ENCODE peak calls at places on chromosomes 5 and 9, in eight cellular contexts. Y, D, C, M, U, F, P and G are unnamed samples.

GRCh38 chr5:78562719-78563330 is 85.7 kb downstream of the LHFPL2 start:
- DNase-seq in Y (no peak), U (no peak), M (no peak), P (no peak), F (no peak), D (no peak), C (no peak), G (no peak)

GRCh38 chr5:94908889-94909480 is 290.5 kb downstream of the SLF1 start:
- DNase-seq in Y (no peak), C (peak; percentile 67), D (no peak), U (peak; percentile 64), P (no peak), F (no peak), M (peak; percentile 66), G (peak; percentile 46)

GRCh38 chr5:74179183-74179582 is 461.3 kb downstream of the ENC1 start:
- DNase-seq in C (peak; percentile 80), U (no peak), P (no peak), F (no peak), M (peak; percentile 92), Y (no peak), D (no peak), G (no peak)

GRCh38 chr5:143561248-143561647 is 157.8 kb upstream of the NR3C1 start:
- DNase-seq in M (no peak), D (no peak), U (no peak), P (no peak), Y (no peak), C (no peak), F (no peak), G (no peak)

GRCh38 chr9:98667241-98667640 is 41.5 kb downstream of the GABBR2 start:
- DNase-seq in Y (no peak), C (no peak), U (no peak), D (no peak), P (no peak), M (no peak), F (no peak), G (no peak)

GRCh38 chr5:179906294-179906794 is 1.4 kb downstream of the TBC1D9B start:
- DNase-seq in P (no peak), M (no peak), F (no peak), Y (no peak), C (peak; percentile 9), U (no peak), D (peak; percentile 66), G (no peak)

GRCh38 chr9:11417782-11418181 is 805.0 kb upstream of the PTPRD start:
- DNase-seq in Y (no peak), D (no peak), M (no peak), C (no peak), F (no peak), U (peak; percentile 84), P (no peak), G (no peak)

GRCh38 chr5:166499452-166500240 is 1791.8 kb upstream of the WWC1 start:
- DNase-seq in U (no peak), C (peak; percentile 2), F (no peak), P (no peak), D (no peak), M (no peak), Y (no peak), G (no peak)

GRCh38 chr5:172834570-172835245 is 657 bp downstream of the ERGIC1 start:
- DNase-seq in Y (no peak), F (no peak), D (peak; percentile 87), U (peak; percentile 43), M (no peak), C (peak; percentile 35), P (no peak), G (peak; percentile 25)

GRCh38 chr9:35495984-35496383 is 6.1 kb downstream of the RUSC2 start:
- DNase-seq in D (no peak), F (no peak), P (no peak), M (no peak), C (no peak), U (no peak), Y (no peak), G (no peak)

GRCh38 chr5:97550164-97550563 is 367.1 kb upstream of the RIOK2 start:
- DNase-seq in F (no peak), D (no peak), C (peak; percentile 45), M (peak; percentile 34), Y (no peak), P (no peak), U (no peak), G (no peak)

GRCh38 chr5:90158131-90158530 is 251.4 kb downstream of the CETN3 start:
- DNase-seq in F (no peak), U (no peak), C (no peak), Y (no peak), M (no peak), P (no peak), D (no peak), G (no peak)

GRCh38 chr5:90166816-90167215 is 242.7 kb downstream of the CETN3 start:
- DNase-seq in D (no peak), F (no peak), P (no peak), U (no peak), Y (no peak), M (no peak), C (no peak), G (no peak)

GRCh38 chr5:90162324-90162723 is 247.2 kb downstream of the CETN3 start:
- DNase-seq in C (no peak), P (no peak), M (no peak), Y (no peak), U (no peak), F (no peak), D (no peak), G (no peak)

GRCh38 chr5:90161399-90161798 is 248.2 kb downstream of the CETN3 start:
- DNase-seq in D (peak; percentile 78), U (peak; percentile 78), M (peak; percentile 41), P (no peak), F (peak; percentile 54), C (peak; percentile 95), Y (no peak), G (peak; percentile 70)
- TF ChIP-seq CTCF in D (no peak), U (peak; percentile 70), M (no peak), P (no peak), F (peak; percentile 47), C (peak; percentile 67), Y (no peak), G (no peak)

DNA sequence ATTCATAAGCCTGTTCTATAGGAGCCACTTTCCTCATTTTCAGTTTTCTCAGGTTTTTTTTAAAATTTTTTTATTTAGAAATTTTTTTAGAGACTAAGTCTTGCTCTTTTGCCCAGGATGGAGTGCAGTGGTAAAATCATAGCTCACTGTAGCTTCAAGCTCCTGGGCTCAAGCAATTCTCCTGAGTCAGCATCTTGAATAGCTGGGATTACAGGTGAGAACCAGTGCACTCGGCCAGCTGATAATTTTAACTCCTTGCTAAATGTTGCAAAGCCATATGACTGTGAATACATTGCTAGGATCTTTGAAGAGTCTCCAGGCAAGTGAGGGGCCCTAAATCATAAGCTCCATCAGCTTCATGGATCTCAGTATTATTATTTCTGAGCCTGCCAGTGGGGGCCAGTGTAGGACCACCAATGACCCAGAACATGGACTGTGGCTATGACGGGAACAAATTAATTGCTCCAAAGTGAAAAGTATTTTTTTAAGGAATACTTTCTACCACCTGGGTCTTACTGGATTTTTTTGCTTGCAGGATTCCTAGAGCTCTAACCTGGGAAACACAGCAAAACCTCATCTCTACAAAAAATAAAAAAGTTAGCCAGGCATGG is 5.7 kb upstream of the GAPVD1 start:
- DNase-seq in F (no peak), Y (no peak), P (no peak), U (peak; percentile 28), M (peak; percentile 42), C (peak; percentile 36), D (no peak), G (peak; percentile 47)
- TF ChIP-seq CTCF in F (peak; percentile 23), Y (no peak), P (peak; percentile 38), U (peak; percentile 39), M (peak; percentile 24), C (peak; percentile 30), D (no peak), G (no peak)

GRCh38 chr9:15078345-15078744 is 168.1 kb upstream of the FREM1 start:
- DNase-seq in P (no peak), M (no peak), D (no peak), C (no peak), F (no peak), Y (no peak), U (no peak), G (no peak)

GRCh38 chr9:15086096-15087030 is 176.1 kb upstream of the FREM1 start:
- DNase-seq in P (no peak), C (peak; percentile 53), Y (no peak), U (no peak), M (peak; percentile 36), F (no peak), D (no peak), G (no peak)

GRCh38 chr9:15080401-15080800 is 170.2 kb upstream of the FREM1 start:
- DNase-seq in D (no peak), F (no peak), M (no peak), U (no peak), P (no peak), C (no peak), Y (no peak), G (no peak)

GRCh38 chr9:15079989-15080388 is 169.8 kb upstream of the FREM1 start:
- DNase-seq in M (no peak), P (no peak), C (no peak), U (no peak), F (no peak), Y (no peak), D (no peak), G (no peak)

DNA sequence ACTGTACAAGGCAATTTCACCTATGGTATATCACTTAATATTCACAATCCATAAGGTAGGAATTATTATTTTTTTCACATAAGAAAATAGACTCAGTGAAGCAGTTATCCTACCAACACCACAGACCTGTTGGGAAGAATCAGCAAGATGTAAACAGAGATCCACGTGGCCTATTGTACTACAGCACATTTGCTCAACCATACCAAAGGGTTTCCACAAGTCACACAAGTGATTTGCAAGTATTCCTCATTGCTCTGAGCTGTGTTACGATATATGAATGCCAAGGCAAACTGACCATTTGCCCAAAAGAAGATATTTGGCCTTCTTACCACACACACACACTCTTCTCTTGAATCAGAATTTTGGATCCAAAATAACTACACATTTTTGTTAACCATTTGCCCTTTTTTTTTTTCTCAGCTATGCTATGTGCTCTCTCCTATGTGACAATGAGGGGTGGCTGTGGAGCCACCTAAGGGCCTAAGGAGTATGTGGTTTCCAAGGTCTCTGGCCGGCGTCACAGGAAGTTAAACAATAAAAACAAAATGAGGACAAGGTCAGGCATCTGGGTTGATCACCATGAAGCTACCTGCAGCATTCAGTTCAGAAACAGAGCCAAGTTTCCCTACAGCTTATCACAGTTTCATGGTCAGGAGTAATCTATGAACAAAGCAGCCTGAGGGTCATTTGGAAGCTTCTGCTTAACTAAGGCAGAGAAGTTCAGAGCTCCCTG is 171.0 kb upstream of the FREM1 start:
- DNase-seq in F (no peak), M (no peak), Y (no peak), D (no peak), C (no peak), U (no peak), P (no peak), G (no peak)
- TF ChIP-seq CTCF in F (no peak), M (no peak), Y (no peak), D (no peak), C (no peak), U (no peak), P (no peak), G (no peak)

DNA sequence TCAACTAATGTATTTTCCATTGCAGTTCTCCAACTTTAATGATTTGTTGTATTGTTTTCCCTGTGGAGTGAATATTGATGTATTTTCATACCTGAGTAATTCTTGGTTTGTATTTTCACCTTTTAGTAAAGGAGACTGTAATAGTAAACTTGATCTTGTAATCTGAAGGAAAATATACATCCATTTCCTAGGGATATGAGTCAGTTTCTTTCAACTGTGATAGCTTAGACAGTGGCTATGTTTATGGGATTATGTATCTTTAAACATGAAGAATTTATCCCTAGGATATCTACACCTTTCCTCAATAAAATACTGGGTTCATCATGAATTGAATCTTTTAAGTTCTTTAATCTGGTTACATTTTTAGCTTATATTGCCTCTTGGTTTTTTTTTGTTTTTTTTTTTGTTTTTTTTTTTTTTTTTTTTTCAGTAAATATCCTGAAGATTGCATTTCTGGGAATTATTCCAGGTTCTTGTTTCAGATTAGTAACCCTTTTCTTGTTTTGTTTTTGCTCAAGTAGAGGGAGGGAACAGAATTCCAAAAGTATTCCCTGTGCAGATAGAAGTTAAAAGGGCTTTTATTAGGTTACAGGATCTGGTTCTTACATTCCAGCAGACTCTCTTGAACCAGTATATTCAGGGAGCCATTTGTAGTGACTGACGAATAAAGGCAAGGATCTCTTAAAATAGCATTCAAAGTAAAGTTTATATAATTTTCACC is 7.1 kb downstream of the WDR36 start:
- DNase-seq in C (peak; percentile 65), F (no peak), M (peak; percentile 16), P (no peak), U (no peak), Y (no peak), D (no peak), G (no peak)
- TF ChIP-seq CTCF in C (no peak), F (no peak), M (no peak), P (no peak), U (no peak), Y (no peak), D (no peak), G (no peak)